ENCODE peak calls at places on chromosomes 12 and 14, in eight cellular contexts. F is hepatocyte, V is GM20000, H is choroid plexus epithelial cell, G is GM10248, M is transverse colon, N is colonic mucosa, U is nephron progenitor cell. Z is an unnamed sample.

GRCh38 chr12:76310110-76310509 is 38.1 kb downstream of the BBS10 start:
- DNase-seq in V (no peak), G (no peak), N (no peak), U (no peak), M (no peak), F (no peak), H (peak), Z (no peak)

GRCh38 chr14:84825481-84825880 is 704.5 kb upstream of the FLRT2 start:
- DNase-seq in N (no peak), G (no peak), U (no peak), M (no peak), H (peak), V (no peak), F (no peak), Z (no peak)

GRCh38 chr12:113833422-113833821 is 132.7 kb downstream of the RBM19 start:
- DNase-seq in N (no peak), V (no peak), U (no peak), F (no peak), M (no peak), H (no peak), G (no peak), Z (no peak)

GRCh38 chr12:128549621-128550020 is 274.1 kb downstream of the SLC15A4 start:
- DNase-seq in N (no peak), U (no peak), V (no peak), G (no peak), H (no peak), F (no peak), M (no peak), Z (no peak)

GRCh38 chr14:54564071-54564798 is 2.7 kb upstream of the SAMD4A start:
- DNase-seq in F (peak), N (no peak), G (peak), V (peak), U (no peak), H (peak), M (no peak), Z (no peak)

GRCh38 chr12:79114896-79115295 is 250.3 kb downstream of the SYT1 start:
- DNase-seq in G (no peak), U (no peak), N (no peak), H (no peak), M (no peak), V (no peak), F (no peak), Z (no peak)

GRCh38 chr14:81247271-81247766 is 26.6 kb upstream of the GTF2A1 start:
- DNase-seq in M (no peak), F (no peak), H (no peak), U (no peak), V (no peak), G (no peak), N (no peak), Z (no peak)

GRCh38 chr12:104823985-104824441 is 134.1 kb downstream of the SLC41A2 start:
- DNase-seq in H (no peak), G (no peak), V (no peak), F (no peak), U (no peak), N (no peak), M (no peak), Z (no peak)

GRCh38 chr14:96639550-96639949 is 137.4 kb downstream of the PAPOLA start:
- DNase-seq in M (no peak), H (no peak), F (peak), N (no peak), U (no peak), G (no peak), V (no peak), Z (no peak)

GRCh38 chr12:14394317-14395058 is 29.0 kb downstream of the ATF7IP start:
- DNase-seq in U (peak), F (peak), M (no peak), G (peak), H (peak), V (peak), N (peak), Z (peak)

GRCh38 chr14:100536721-100537700 is 50.2 kb downstream of the BEGAIN start:
- DNase-seq in N (peak), U (peak), M (peak), H (no peak), V (peak), G (no peak), F (no peak), Z (no peak)

GRCh38 chr12:88530868-88531267 is 49.4 kb downstream of the KITLG start:
- DNase-seq in H (no peak), U (no peak), N (no peak), G (no peak), F (no peak), V (no peak), M (no peak), Z (no peak)

GRCh38 chr14:44529026-44529425 is 21.9 kb upstream of the FSCB start:
- DNase-seq in M (no peak), F (peak), G (no peak), U (no peak), H (no peak), V (no peak), N (no peak), Z (no peak)

GRCh38 chr12:20339060-20339459 is 29.3 kb upstream of the PDE3A start:
- DNase-seq in G (no peak), M (no peak), N (no peak), F (no peak), V (no peak), U (no peak), H (peak), Z (no peak)

GRCh38 chr12:7310070-7310469 is 6.2 kb downstream of the ACSM4 start:
- DNase-seq in U (no peak), V (no peak), F (no peak), G (no peak), N (no peak), H (no peak), M (no peak), Z (no peak)

GRCh38 chr14:22337938-22338337 is 251.1 kb downstream of the DAD1 start:
- DNase-seq in M (no peak), N (no peak), H (no peak), V (no peak), U (no peak), G (no peak), F (no peak), Z (no peak)

GRCh38 chr14:45066667-45067066 is 17.2 kb upstream of the PRPF39 start:
- DNase-seq in F (no peak), V (no peak), U (no peak), N (no peak), M (no peak), G (no peak), H (no peak), Z (no peak)

GRCh38 chr12:68342966-68343365 is 10.8 kb upstream of the MDM1 start:
- DNase-seq in M (no peak), F (no peak), N (no peak), G (no peak), V (no peak), U (no peak), H (no peak), Z (no peak)

GRCh38 chr12:104471336-104471735 is 14.6 kb downstream of the CHST11 start:
- DNase-seq in H (no peak), U (no peak), M (no peak), F (no peak), V (no peak), G (no peak), N (no peak), Z (no peak)

GRCh38 chr12:5780536-5780935 is 164.5 kb downstream of the ANO2 start:
- DNase-seq in U (peak), G (no peak), N (no peak), H (no peak), F (no peak), M (no peak), V (no peak), Z (no peak)

GRCh38 chr14:104322531-104323466 is 184.4 kb downstream of the KIF26A start:
- DNase-seq in U (no peak), G (no peak), V (no peak), N (peak), H (no peak), M (no peak), F (no peak), Z (no peak)
- TF ChIP-seq CTCF in U (no peak), G (no peak), V (no peak), N (no peak), H (no peak), M (no peak), F (no peak), Z (no peak)

DNA sequence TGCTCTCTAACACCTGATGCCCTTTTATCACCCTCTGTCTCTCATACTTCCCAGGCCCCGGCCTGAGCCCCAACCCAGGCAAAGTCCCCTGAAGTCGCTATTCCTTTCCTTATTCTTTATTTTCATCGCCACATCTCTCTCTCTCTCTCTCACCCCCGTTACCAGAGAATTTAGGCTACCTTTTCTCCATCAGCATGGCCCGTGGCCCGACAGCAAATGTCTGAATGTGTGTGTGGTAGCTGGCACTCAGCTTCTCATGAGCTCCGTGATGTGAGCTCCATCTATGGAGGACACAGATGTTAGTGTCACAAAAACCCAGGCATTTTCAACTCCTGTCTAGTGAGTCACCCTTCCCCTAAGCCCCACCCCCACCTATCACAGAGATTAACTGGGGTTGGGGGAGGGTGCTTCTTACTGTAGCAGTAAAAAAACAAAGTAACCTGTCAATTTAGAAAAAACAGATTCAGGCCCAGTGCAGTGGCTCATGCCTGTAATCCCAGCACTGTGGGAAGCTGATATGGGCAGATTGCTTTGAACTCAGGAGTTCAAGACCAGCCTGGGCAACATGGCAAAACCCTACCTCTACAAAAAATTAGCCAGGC is 53.8 kb downstream of the VCPKMT start:
- DNase-seq in N (peak), F (peak), G (peak), U (peak), M (peak), V (peak), H (peak), Z (peak)
- TF ChIP-seq CTCF in N (no peak), F (no peak), G (peak), U (no peak), M (no peak), V (no peak), H (no peak), Z (no peak)

GRCh38 chr14:51954657-51955056 is 34.7 kb upstream of the RTRAF start:
- DNase-seq in G (no peak), V (no peak), F (no peak), M (no peak), N (no peak), U (no peak), H (no peak), Z (no peak)
- TF ChIP-seq CTCF in G (peak), V (no peak), F (no peak), M (no peak), N (no peak), U (no peak), H (no peak), Z (no peak)

DNA sequence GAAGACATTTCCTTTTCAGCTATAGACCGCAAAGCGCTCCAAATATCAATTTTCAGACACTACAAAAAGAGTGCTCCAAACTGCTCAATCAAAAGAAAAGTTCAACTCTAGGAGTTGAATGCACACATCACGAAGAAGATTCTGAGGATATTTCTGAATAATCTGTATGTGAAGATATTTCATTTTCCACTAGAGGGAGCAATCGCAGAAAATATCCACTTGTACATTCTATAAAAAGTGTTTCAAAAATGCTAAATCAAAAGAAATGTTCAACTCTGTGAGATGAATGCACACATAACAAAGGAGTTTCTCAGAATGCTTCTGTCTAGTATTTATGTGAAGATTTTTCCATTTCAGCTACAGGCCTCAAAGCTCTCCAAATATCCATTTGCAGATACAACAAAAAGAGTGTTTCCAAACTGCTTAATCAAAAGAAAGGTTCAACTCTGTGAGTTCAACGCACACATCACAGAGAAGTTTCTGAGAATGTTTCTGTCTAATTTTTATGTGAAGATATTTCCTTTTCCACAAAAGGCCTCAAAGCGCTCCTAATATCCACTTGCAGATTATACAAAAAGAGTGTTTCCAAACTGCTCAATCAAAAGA is 643.8 kb upstream of the ALG10B start:
- DNase-seq in V (no peak), M (no peak), N (no peak), H (peak), F (no peak), G (no peak), U (no peak), Z (no peak)
- TF ChIP-seq CTCF in V (no peak), M (no peak), N (no peak), H (peak), F (no peak), G (peak), U (no peak), Z (peak)

GRCh38 chr12:58105225-58106119 is 164.1 kb downstream of the ATP23 start:
- DNase-seq in U (no peak), G (no peak), V (no peak), F (no peak), H (peak), N (no peak), M (no peak), Z (no peak)
- TF ChIP-seq CTCF in U (no peak), G (no peak), V (no peak), F (no peak), H (peak), N (no peak), M (no peak), Z (no peak)

DNA sequence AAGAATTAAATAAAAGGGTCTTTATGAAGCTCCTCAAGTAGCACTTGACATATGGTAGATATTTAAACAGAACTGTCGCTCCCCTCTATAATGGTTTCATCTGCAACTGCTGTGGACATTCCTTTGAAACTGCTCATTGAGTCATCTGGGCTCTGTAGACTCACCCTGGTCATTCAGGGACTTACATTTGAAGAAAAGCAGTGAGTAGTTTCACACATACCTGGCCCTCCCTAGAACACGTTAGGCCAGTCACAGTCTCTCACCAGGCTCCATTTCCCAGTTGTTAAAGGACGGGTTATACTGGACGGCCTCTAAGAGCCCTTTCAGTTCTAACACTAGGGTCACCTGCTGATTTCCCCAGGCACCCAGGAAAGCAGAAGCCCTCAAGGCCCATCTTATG is 217.0 kb downstream of the BCL11B start:
- DNase-seq in U (no peak), F (peak), N (no peak), V (no peak), M (no peak), H (no peak), G (no peak), Z (no peak)
- TF ChIP-seq CTCF in U (no peak), F (no peak), N (no peak), V (no peak), M (no peak), H (no peak), G (no peak), Z (no peak)

GRCh38 chr12:111677186-111677585 is 8.6 kb downstream of the BRAP start:
- DNase-seq in U (no peak), G (no peak), H (no peak), V (no peak), F (no peak), M (no peak), N (no peak), Z (no peak)

GRCh38 chr12:111672822-111673381 is 12.9 kb downstream of the BRAP start:
- DNase-seq in G (no peak), V (no peak), F (no peak), U (no peak), H (no peak), N (no peak), M (no peak), Z (no peak)

GRCh38 chr12:111673503-111673902 is 12.3 kb downstream of the BRAP start:
- DNase-seq in N (no peak), F (peak), G (no peak), V (no peak), U (no peak), H (peak), M (no peak), Z (no peak)
- TF ChIP-seq CTCF in N (peak), F (peak), G (peak), V (peak), U (peak), H (peak), M (no peak), Z (peak)

DNA sequence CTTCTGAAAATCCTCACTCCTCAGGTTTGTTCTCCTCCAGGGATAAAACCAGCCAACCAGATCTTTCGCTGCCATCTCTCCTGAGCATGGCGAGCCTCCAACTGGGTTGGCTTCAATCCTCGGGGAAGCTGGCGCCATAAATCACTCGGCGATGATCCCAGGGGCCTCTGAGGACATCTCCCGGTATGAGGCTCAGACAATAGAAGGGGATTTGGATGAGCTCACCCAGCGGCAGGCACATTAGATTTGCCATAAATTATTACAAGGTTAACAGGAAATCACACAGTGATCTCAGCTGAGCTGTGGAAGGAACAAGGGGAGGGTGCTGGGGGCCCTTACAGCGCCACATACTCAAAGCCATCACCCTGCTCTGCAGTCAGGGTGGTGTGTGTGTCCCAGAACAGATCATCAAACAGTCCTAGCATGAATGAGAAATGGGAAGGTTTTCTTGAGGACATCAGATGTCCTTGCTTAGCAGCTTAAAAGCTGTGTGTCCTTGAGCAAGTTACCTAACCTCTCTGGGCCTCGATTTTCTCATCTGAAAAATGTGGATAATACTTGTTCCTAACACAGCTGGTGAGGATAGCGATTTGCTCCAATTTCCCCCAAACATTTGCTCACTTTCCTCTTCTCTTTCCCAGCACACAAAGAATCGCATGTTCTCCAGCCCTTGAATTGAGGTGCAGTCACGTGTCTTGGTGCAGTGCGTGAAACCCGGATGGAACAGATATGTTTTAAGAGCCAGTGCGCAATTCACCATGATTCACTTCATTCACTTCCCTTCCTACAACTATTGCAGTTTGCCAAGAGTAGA is 142.8 kb downstream of the SCARB1 start:
- DNase-seq in N (no peak), F (peak), U (peak), V (no peak), G (no peak), H (peak), M (peak), Z (no peak)
- TF ChIP-seq CTCF in N (no peak), F (no peak), U (no peak), V (no peak), G (no peak), H (no peak), M (no peak), Z (no peak)

DNA sequence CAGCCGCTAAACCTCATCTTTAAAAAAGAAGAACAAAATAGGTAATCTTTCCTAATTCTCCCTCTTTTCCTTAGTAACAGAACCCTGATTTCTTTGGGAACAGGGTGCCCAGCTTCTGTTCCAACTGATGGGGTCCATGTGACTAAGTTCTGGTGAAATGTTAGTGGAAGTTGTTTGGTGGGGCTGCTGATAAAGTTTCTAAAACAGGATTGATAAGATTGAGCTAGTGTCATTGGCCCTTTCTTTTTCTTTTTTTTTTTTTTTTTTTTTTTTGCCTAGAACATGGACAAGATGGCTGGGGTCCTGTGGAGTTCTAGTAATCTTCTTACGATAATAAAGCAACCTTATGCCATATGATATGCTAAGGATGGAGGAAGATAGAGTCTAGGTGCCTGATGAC is 16.2 kb upstream of the TUBA1B start:
- DNase-seq in U (no peak), G (no peak), M (no peak), F (no peak), V (no peak), N (no peak), H (no peak), Z (no peak)
- TF ChIP-seq CTCF in U (no peak), G (no peak), M (no peak), F (no peak), V (no peak), N (no peak), H (no peak), Z (no peak)

Z was measured in activated CD8-positive, alpha-beta T cell treated with anti-CD3 and anti-CD28 coated beads for 36 hours.